ENCODE peak calls at places on chromosomes 11 and 22, in ten cellular contexts. H is bronchial epithelial cell; Y is stimulated activated CD4-positive, alpha-beta T cell treated with anti-CD3 and anti-CD28 coated beads, Interleukin-1b, Interleukin-23, amount 100 ng/mL, for 24 hours; L is right lobe of liver; N is GM03348; O is SJSA1; J is naive thymus-derived CD4-positive, alpha-beta T cell; E is GM19239; K is dorsolateral prefrontal cortex; P is activated effector memory CD4-positive, alpha-beta T cell treated with anti-CD3 and anti-CD28 coated beads, Interleukin-2, amount 50 U/mL, for 16 hours. A is an unnamed sample.

GRCh38 chr11:115501895-115502589 is 2.2 kb downstream of the CADM1 start:
- DNase-seq in H (peak), Y (no peak), L (no peak), N (no peak), O (no peak), J (no peak), E (no peak), K (peak), P (no peak), A (peak)

GRCh38 chr22:33024626-33025025 is 33.6 kb downstream of the SYN3 start:
- DNase-seq in H (no peak), Y (no peak), L (no peak), N (no peak), O (no peak), J (no peak), E (no peak), K (no peak), P (no peak), A (no peak)

GRCh38 chr11:441418-442274 is at the start of gene ANO9:
- DNase-seq in H (peak), Y (no peak), L (peak), N (no peak), O (no peak), J (peak), E (peak), K (no peak), P (peak), A (peak)

GRCh38 chr11:17572791-17573460 is 25.9 kb downstream of the OTOG start:
- DNase-seq in H (no peak), Y (no peak), L (no peak), N (no peak), O (no peak), J (no peak), E (no peak), K (no peak), P (no peak), A (no peak)

GRCh38 chr11:69640260-69640994 is 529 bp upstream of the CCND1 start:
- DNase-seq in H (no peak), Y (no peak), L (peak), N (peak), O (peak), J (no peak), E (no peak), K (no peak), P (peak), A (no peak)

GRCh38 chr11:129691154-129691553 is 124.5 kb upstream of the TMEM45B start:
- DNase-seq in H (no peak), Y (no peak), L (no peak), N (no peak), O (no peak), J (no peak), E (no peak), K (no peak), P (no peak), A (peak)

GRCh38 chr11:73734996-73735395 is 25.9 kb downstream of the RAB6A start:
- DNase-seq in H (peak), Y (no peak), L (no peak), N (peak), O (no peak), J (no peak), E (no peak), K (no peak), P (no peak), A (no peak)

GRCh38 chr11:123144707-123145106 is 50.3 kb downstream of the CLMP start:
- DNase-seq in H (no peak), Y (no peak), L (no peak), N (no peak), O (no peak), J (no peak), E (no peak), K (no peak), P (no peak), A (no peak)

GRCh38 chr11:9302448-9302847 is 11.9 kb downstream of the TMEM41B start:
- DNase-seq in H (no peak), Y (no peak), L (no peak), N (peak), O (no peak), J (no peak), E (no peak), K (no peak), P (no peak), A (no peak)

GRCh38 chr11:72238492-72239295 is 5.3 kb downstream of the PHOX2A start:
- DNase-seq in H (no peak), Y (no peak), L (no peak), N (no peak), O (no peak), J (no peak), E (no peak), K (no peak), P (peak), A (peak)

GRCh38 chr11:10902301-10902700 is 44.4 kb upstream of the ZBED5 start:
- DNase-seq in H (peak), Y (no peak), L (no peak), N (no peak), O (no peak), J (no peak), E (no peak), K (no peak), P (no peak), A (no peak)

GRCh38 chr11:73225001-73225686 is 7.1 kb downstream of the P2RY2 start:
- DNase-seq in H (no peak), Y (no peak), L (no peak), N (no peak), O (no peak), J (no peak), E (no peak), K (no peak), P (peak), A (peak)

GRCh38 chr22:30310881-30311771 is 15.6 kb downstream of the TBC1D10A start:
- DNase-seq in H (no peak), Y (no peak), L (peak), N (peak), O (no peak), J (no peak), E (no peak), K (no peak), P (no peak), A (no peak)

GRCh38 chr11:97856666-97857065 is 1164.1 kb upstream of the CNTN5 start:
- DNase-seq in H (no peak), Y (no peak), L (no peak), N (no peak), O (no peak), J (no peak), E (no peak), K (no peak), P (no peak), A (no peak)

GRCh38 chr11:111429066-111429506 is 50.0 kb upstream of the POU2AF1 start:
- DNase-seq in H (peak), Y (peak), L (no peak), N (peak), O (no peak), J (peak), E (no peak), K (no peak), P (peak), A (peak)

GRCh38 chr11:4544891-4545290 is at the start of gene OR52M1:
- DNase-seq in H (no peak), Y (no peak), L (no peak), N (no peak), O (no peak), J (no peak), E (no peak), K (no peak), P (no peak), A (no peak)

GRCh38 chr11:57290288-57290687 is 34.5 kb downstream of the TNKS1BP1 start:
- DNase-seq in H (peak), Y (no peak), L (no peak), N (peak), O (no peak), J (no peak), E (no peak), K (no peak), P (no peak), A (no peak)

GRCh38 chr11:109697140-109697843 is 275.3 kb downstream of the C11orf87 start:
- DNase-seq in H (peak), Y (no peak), L (no peak), N (peak), O (peak), J (no peak), E (peak), K (no peak), P (no peak), A (peak)

GRCh38 chr22:33715221-33715620 is 205.1 kb downstream of the LARGE1 start:
- DNase-seq in H (no peak), Y (no peak), L (no peak), N (no peak), O (no peak), J (no peak), E (no peak), K (no peak), P (no peak), A (no peak)

GRCh38 chr22:17258015-17258827 is 39.0 kb upstream of the ADA2 start:
- DNase-seq in H (peak), Y (no peak), L (peak), N (no peak), O (no peak), J (peak), E (peak), K (no peak), P (peak), A (peak)

GRCh38 chr11:123742334-123742733 is 874 bp upstream of the ZNF202 start:
- DNase-seq in H (no peak), Y (no peak), L (no peak), N (no peak), O (no peak), J (no peak), E (no peak), K (no peak), P (no peak), A (no peak)

GRCh38 chr11:38005597-38005996 is 1407.6 kb upstream of the RAG2 start:
- DNase-seq in H (no peak), Y (no peak), L (no peak), N (no peak), O (no peak), J (no peak), E (no peak), K (no peak), P (no peak), A (no peak)

GRCh38 chr11:9144828-9145227 is 53.4 kb upstream of the SCUBE2 start:
- DNase-seq in H (peak), Y (no peak), L (no peak), N (no peak), O (no peak), J (no peak), E (no peak), K (no peak), P (no peak), A (no peak)

GRCh38 chr11:28666632-28667031 is 558.4 kb downstream of the METTL15 start:
- DNase-seq in H (no peak), Y (no peak), L (no peak), N (peak), O (no peak), J (no peak), E (no peak), K (no peak), P (no peak), A (no peak)

GRCh38 chr11:68120212-68121066 is 749 bp downstream of the CHKA start:
- DNase-seq in H (no peak), Y (no peak), L (peak), N (peak), O (peak), J (peak), E (peak), K (peak), P (peak), A (peak)

GRCh38 chr11:104005234-104005855 is 31.1 kb upstream of the DDI1 start:
- DNase-seq in H (peak), Y (no peak), L (no peak), N (no peak), O (no peak), J (no peak), E (no peak), K (no peak), P (no peak), A (no peak)

GRCh38 chr11:78290293-78291176 is 101.8 kb downstream of the USP35 start:
- DNase-seq in H (peak), Y (no peak), L (no peak), N (peak), O (no peak), J (no peak), E (no peak), K (no peak), P (no peak), A (no peak)

GRCh38 chr11:108915666-108916065 is 250.8 kb downstream of the DDX10 start:
- DNase-seq in H (no peak), Y (no peak), L (no peak), N (no peak), O (no peak), J (no peak), E (no peak), K (no peak), P (no peak), A (no peak)

GRCh38 chr11:134846776-134847722 is 435.0 kb upstream of the B3GAT1 start:
- DNase-seq in H (no peak), Y (no peak), L (no peak), N (no peak), O (no peak), J (no peak), E (no peak), K (no peak), P (no peak), A (no peak)

GRCh38 chr11:73095613-73096012 is 46.5 kb downstream of the FCHSD2 start:
- DNase-seq in H (no peak), Y (no peak), L (no peak), N (no peak), O (no peak), J (no peak), E (no peak), K (peak), P (no peak), A (no peak)

GRCh38 chr11:122656631-122657101 is 1.1 kb downstream of the UBASH3B start:
- DNase-seq in H (peak), Y (no peak), L (peak), N (no peak), O (no peak), J (peak), E (no peak), K (peak), P (peak), A (no peak)

GRCh38 chr11:76834151-76834550 is 26.6 kb upstream of the ACER3 start:
- DNase-seq in H (no peak), Y (no peak), L (no peak), N (no peak), O (no peak), J (no peak), E (no peak), K (no peak), P (no peak), A (no peak)

GRCh38 chr11:11387201-11387600 is 34.2 kb upstream of the CSNK2A3 start:
- DNase-seq in H (no peak), Y (no peak), L (no peak), N (no peak), O (no peak), J (no peak), E (no peak), K (no peak), P (no peak), A (no peak)

GRCh38 chr11:113730887-113731726 is 25.0 kb upstream of the TMPRSS5 start:
- DNase-seq in H (peak), Y (no peak), L (no peak), N (peak), O (peak), J (no peak), E (no peak), K (peak), P (no peak), A (peak)

GRCh38 chr22:42269407-42270177 is 861 bp downstream of the TCF20 start:
- DNase-seq in H (peak), Y (peak), L (peak), N (peak), O (peak), J (peak), E (peak), K (no peak), P (peak), A (peak)

A was measured in SK-N-SH.